ENCODE peak calls at places on chromosome 14, in six cellular contexts. One of them, this sample, is unnamed.

GRCh38 chr14:63795532-63795931 is 57.3 kb upstream of the SYNE2 start:
- DNase-seq in heart right ventricle: no peak
- DNase-seq in body of pancreas: no peak
- DNase-seq in heart left ventricle: no peak
- DNase-seq in cardiac muscle cell: no peak
- DNase-seq in astrocyte of the spinal cord: no peak
- DNase-seq in this sample: no peak

GRCh38 chr14:91817566-91818325 is 49.6 kb downstream of the TC2N start:
- DNase-seq in heart left ventricle: no peak
- DNase-seq in body of pancreas: no peak
- DNase-seq in astrocyte of the spinal cord: no peak
- DNase-seq in heart right ventricle: no peak
- DNase-seq in cardiac muscle cell: no peak
- DNase-seq in this sample: no peak

GRCh38 chr14:60313093-60313492 is 64.1 kb downstream of the PPM1A start:
- DNase-seq in cardiac muscle cell: peak; percentile 40
- DNase-seq in body of pancreas: no peak
- DNase-seq in heart left ventricle: no peak
- DNase-seq in astrocyte of the spinal cord: no peak
- DNase-seq in heart right ventricle: no peak
- DNase-seq in this sample: peak; percentile 18

GRCh38 chr14:102897299-102898027 is 25.0 kb upstream of the AMN start:
- DNase-seq in heart right ventricle: no peak
- DNase-seq in cardiac muscle cell: no peak
- DNase-seq in astrocyte of the spinal cord: no peak
- DNase-seq in body of pancreas: no peak
- DNase-seq in heart left ventricle: no peak
- DNase-seq in this sample: no peak

GRCh38 chr14:77612011-77612620 is 4.3 kb downstream of the SPTLC2 start:
- DNase-seq in astrocyte of the spinal cord: peak; percentile 45
- DNase-seq in cardiac muscle cell: peak; percentile 62
- DNase-seq in body of pancreas: no peak
- DNase-seq in heart right ventricle: no peak
- DNase-seq in heart left ventricle: no peak
- DNase-seq in this sample: peak; percentile 56

GRCh38 chr14:38108681-38109080 is 99.0 kb upstream of the SSTR1 start:
- DNase-seq in heart left ventricle: no peak
- DNase-seq in cardiac muscle cell: no peak
- DNase-seq in heart right ventricle: no peak
- DNase-seq in astrocyte of the spinal cord: no peak
- DNase-seq in body of pancreas: no peak
- DNase-seq in this sample: peak; percentile 24

GRCh38 chr14:105844047-105844630 is 317.8 kb downstream of the TMEM121 start:
- DNase-seq in astrocyte of the spinal cord: no peak
- DNase-seq in heart right ventricle: no peak
- DNase-seq in body of pancreas: no peak
- DNase-seq in cardiac muscle cell: no peak
- DNase-seq in heart left ventricle: no peak
- DNase-seq in this sample: no peak

GRCh38 chr14:83441801-83442200 is 1908.1 kb upstream of the SEL1L start:
- DNase-seq in cardiac muscle cell: no peak
- DNase-seq in astrocyte of the spinal cord: no peak
- DNase-seq in body of pancreas: no peak
- DNase-seq in heart left ventricle: no peak
- DNase-seq in heart right ventricle: no peak
- DNase-seq in this sample: no peak

GRCh38 chr14:77177623-77178185 is 3.9 kb upstream of the TMEM63C start:
- DNase-seq in astrocyte of the spinal cord: no peak
- DNase-seq in heart right ventricle: no peak
- DNase-seq in heart left ventricle: no peak
- DNase-seq in cardiac muscle cell: no peak
- DNase-seq in body of pancreas: no peak
- DNase-seq in this sample: no peak

GRCh38 chr14:58981840-58982239 is 206.6 kb upstream of the DAAM1 start:
- DNase-seq in astrocyte of the spinal cord: no peak
- DNase-seq in heart right ventricle: no peak
- DNase-seq in body of pancreas: no peak
- DNase-seq in cardiac muscle cell: no peak
- DNase-seq in heart left ventricle: no peak
- DNase-seq in this sample: no peak

GRCh38 chr14:96001866-96002510 is 37.2 kb upstream of the C14orf132 start:
- DNase-seq in cardiac muscle cell: no peak
- DNase-seq in heart left ventricle: no peak
- DNase-seq in heart right ventricle: no peak
- DNase-seq in body of pancreas: no peak
- DNase-seq in astrocyte of the spinal cord: peak; percentile 5
- DNase-seq in this sample: no peak

GRCh38 chr14:55353686-55354467 is 57.8 kb downstream of the ATG14 start:
- DNase-seq in heart right ventricle: no peak
- DNase-seq in astrocyte of the spinal cord: no peak
- DNase-seq in cardiac muscle cell: no peak
- DNase-seq in body of pancreas: no peak
- DNase-seq in heart left ventricle: no peak
- DNase-seq in this sample: no peak

GRCh38 chr14:105072892-105073719 is 7.9 kb upstream of the GPR132 start:
- DNase-seq in cardiac muscle cell: no peak
- DNase-seq in heart left ventricle: no peak
- DNase-seq in astrocyte of the spinal cord: no peak
- DNase-seq in heart right ventricle: no peak
- DNase-seq in body of pancreas: no peak
- DNase-seq in this sample: no peak

GRCh38 chr14:99809376-99809775 is 16.2 kb downstream of the EML1 start:
- DNase-seq in astrocyte of the spinal cord: no peak
- DNase-seq in body of pancreas: peak; percentile 41
- DNase-seq in cardiac muscle cell: peak; percentile 95
- DNase-seq in heart right ventricle: peak; percentile 56
- DNase-seq in heart left ventricle: peak; percentile 83
- DNase-seq in this sample: peak; percentile 89

GRCh38 chr14:88013750-88014349 is 8.9 kb downstream of the GPR65 start:
- DNase-seq in heart right ventricle: peak; percentile 69
- DNase-seq in astrocyte of the spinal cord: peak; percentile 68
- DNase-seq in body of pancreas: peak; percentile 76
- DNase-seq in cardiac muscle cell: peak; percentile 87
- DNase-seq in heart left ventricle: peak; percentile 63
- DNase-seq in this sample: peak; percentile 84

DNA sequence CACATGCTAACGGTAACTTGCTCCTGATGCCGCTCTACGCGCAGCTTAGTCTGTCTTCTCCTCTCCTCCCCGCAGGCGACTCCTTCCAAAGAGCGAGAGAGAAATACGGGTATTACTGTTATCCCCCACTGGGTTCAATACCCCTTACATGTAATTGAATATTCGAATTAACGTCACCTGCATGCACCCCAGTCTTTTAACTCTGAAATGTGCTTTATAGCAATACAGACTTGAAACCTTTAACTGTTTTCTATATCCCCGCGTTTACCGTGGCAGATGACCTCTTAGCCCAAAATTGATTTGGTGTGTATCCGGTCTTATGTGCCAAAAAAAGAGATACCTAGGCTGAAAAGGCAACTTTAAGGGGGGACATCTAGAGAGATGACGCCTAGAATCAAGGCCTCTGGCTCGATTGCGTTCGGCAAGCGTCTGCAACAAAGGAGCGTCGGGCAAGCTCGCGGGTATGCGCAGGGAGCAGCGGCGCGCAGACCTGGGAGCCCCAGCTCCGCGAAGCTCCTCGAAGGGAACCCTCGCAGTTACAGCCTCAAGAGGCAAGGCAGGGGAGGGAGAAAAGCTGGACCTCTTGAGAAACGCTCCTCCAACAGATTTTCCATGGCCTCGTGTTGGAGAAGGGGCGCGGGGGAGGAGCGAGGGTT is 6.8 kb upstream of the FOXG1 start:
- DNase-seq in body of pancreas: no peak
- DNase-seq in astrocyte of the spinal cord: no peak
- DNase-seq in cardiac muscle cell: no peak
- DNase-seq in heart right ventricle: no peak
- DNase-seq in heart left ventricle: no peak
- DNase-seq in this sample: no peak
- H3K4me3 ChIP-seq in body of pancreas: no peak overlapping the region
- H3K4me3 ChIP-seq in astrocyte of the spinal cord: no peak overlapping the region
- H3K4me3 ChIP-seq in cardiac muscle cell: peak overlapping the region; percentile 10
- H3K4me3 ChIP-seq in heart right ventricle: peak overlapping the region; percentile 5
- H3K4me3 ChIP-seq in heart left ventricle: no peak overlapping the region
- H3K4me3 ChIP-seq in this sample: no peak overlapping the region

GRCh38 chr14:93984070-93984469 is 7.7 kb upstream of the ASB2 start:
- DNase-seq in body of pancreas: no peak
- DNase-seq in cardiac muscle cell: no peak
- DNase-seq in heart left ventricle: no peak
- DNase-seq in astrocyte of the spinal cord: no peak
- DNase-seq in heart right ventricle: no peak
- DNase-seq in this sample: no peak

GRCh38 chr14:93987376-93987775 is 9.7 kb upstream of the CCDC197 start:
- DNase-seq in astrocyte of the spinal cord: no peak
- DNase-seq in heart right ventricle: no peak
- DNase-seq in heart left ventricle: peak; percentile 73
- DNase-seq in cardiac muscle cell: no peak
- DNase-seq in body of pancreas: no peak
- DNase-seq in this sample: no peak

GRCh38 chr14:93984987-93985410 is 8.6 kb upstream of the ASB2 start:
- DNase-seq in cardiac muscle cell: peak; percentile 72
- DNase-seq in heart right ventricle: peak; percentile 50
- DNase-seq in heart left ventricle: no peak
- DNase-seq in body of pancreas: peak; percentile 43
- DNase-seq in astrocyte of the spinal cord: peak; percentile 70
- DNase-seq in this sample: peak; percentile 59

GRCh38 chr14:93987815-93988476 is 9.2 kb upstream of the CCDC197 start:
- DNase-seq in astrocyte of the spinal cord: no peak
- DNase-seq in body of pancreas: no peak
- DNase-seq in heart right ventricle: no peak
- DNase-seq in cardiac muscle cell: no peak
- DNase-seq in heart left ventricle: no peak
- DNase-seq in this sample: no peak

DNA sequence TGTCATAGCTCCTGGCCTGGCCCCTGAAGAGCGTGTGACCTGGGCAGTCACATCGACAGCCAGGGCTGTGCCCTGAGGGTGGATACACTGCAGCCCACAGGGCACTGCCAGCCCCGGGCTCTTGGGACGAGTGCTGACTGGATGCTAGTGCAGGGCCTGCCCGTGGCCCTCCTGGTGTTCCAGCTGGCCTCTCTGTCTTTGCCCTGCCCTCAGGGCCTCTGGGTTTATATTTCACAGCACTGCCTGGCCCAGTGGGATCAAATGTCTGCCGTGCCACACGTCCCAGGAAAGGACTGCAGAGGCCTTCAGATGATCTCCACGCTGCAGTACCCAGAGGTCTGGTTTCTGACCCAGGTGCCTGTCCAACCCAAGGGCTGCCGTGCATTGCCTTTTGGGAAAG is 10.1 kb upstream of the CCDC197 start:
- DNase-seq in astrocyte of the spinal cord: no peak
- DNase-seq in heart right ventricle: peak; percentile 37
- DNase-seq in cardiac muscle cell: no peak
- DNase-seq in body of pancreas: no peak
- DNase-seq in heart left ventricle: peak; percentile 58
- DNase-seq in this sample: no peak
- H3K4me3 ChIP-seq in astrocyte of the spinal cord: no peak overlapping the region
- H3K4me3 ChIP-seq in heart right ventricle: no peak overlapping the region
- H3K4me3 ChIP-seq in cardiac muscle cell: no peak overlapping the region
- H3K4me3 ChIP-seq in body of pancreas: no peak overlapping the region
- H3K4me3 ChIP-seq in heart left ventricle: no peak overlapping the region
- H3K4me3 ChIP-seq in this sample: no peak overlapping the region

GRCh38 chr14:69571449-69571878 is 3.2 kb downstream of the CCDC177 start:
- DNase-seq in heart left ventricle: no peak
- DNase-seq in heart right ventricle: no peak
- DNase-seq in body of pancreas: no peak
- DNase-seq in cardiac muscle cell: peak; percentile 27
- DNase-seq in astrocyte of the spinal cord: no peak
- DNase-seq in this sample: no peak

GRCh38 chr14:69573841-69574265 is 818 bp downstream of the CCDC177 start:
- DNase-seq in heart left ventricle: no peak
- DNase-seq in cardiac muscle cell: peak; percentile 25
- DNase-seq in body of pancreas: no peak
- DNase-seq in heart right ventricle: no peak
- DNase-seq in astrocyte of the spinal cord: no peak
- DNase-seq in this sample: no peak

GRCh38 chr14:69573205-69573840 is 1.3 kb downstream of the CCDC177 start:
- DNase-seq in body of pancreas: no peak
- DNase-seq in heart right ventricle: no peak
- DNase-seq in astrocyte of the spinal cord: no peak
- DNase-seq in cardiac muscle cell: no peak
- DNase-seq in heart left ventricle: no peak
- DNase-seq in this sample: no peak

GRCh38 chr14:69571879-69572633 is 2.6 kb downstream of the CCDC177 start:
- DNase-seq in heart left ventricle: no peak
- DNase-seq in body of pancreas: peak; percentile 30
- DNase-seq in cardiac muscle cell: peak; percentile 55
- DNase-seq in astrocyte of the spinal cord: no peak
- DNase-seq in heart right ventricle: no peak
- DNase-seq in this sample: peak; percentile 31

DNA sequence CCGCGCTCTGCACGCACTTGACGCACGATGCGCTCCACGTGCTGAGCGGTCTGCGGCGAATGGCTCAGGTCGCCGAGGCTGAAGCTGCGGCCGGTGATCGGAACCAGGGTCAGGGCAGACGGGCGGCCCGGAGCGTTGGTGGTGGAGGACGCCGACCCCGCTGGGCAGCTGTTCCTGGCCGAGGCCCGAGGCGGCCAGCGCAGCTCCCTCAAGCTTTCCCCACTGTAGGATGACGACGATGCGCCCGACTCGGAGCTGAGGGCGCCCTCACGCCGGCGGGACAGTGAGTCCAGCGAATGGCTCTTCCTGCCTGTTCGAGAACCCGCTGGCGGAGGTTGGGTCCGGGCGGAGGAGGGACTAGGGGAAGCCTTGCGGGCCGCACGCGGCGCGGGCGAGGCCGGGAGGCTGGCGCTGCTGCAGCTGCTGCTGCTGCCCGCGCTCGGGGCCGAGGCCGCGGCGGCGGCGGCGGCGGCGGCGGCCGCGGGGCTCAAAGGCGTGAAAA is 2.0 kb downstream of the CCDC177 start:
- DNase-seq in body of pancreas: no peak
- DNase-seq in cardiac muscle cell: peak; percentile 14
- DNase-seq in heart right ventricle: no peak
- DNase-seq in heart left ventricle: no peak
- DNase-seq in astrocyte of the spinal cord: no peak
- DNase-seq in this sample: no peak
- H3K4me3 ChIP-seq in body of pancreas: no peak overlapping the region
- H3K4me3 ChIP-seq in cardiac muscle cell: peak overlapping the region; percentile 24
- H3K4me3 ChIP-seq in heart right ventricle: peak overlapping the region; percentile 42
- H3K4me3 ChIP-seq in heart left ventricle: peak overlapping the region; percentile 46
- H3K4me3 ChIP-seq in astrocyte of the spinal cord: no peak overlapping the region
- H3K4me3 ChIP-seq in this sample: no peak overlapping the region

DNA sequence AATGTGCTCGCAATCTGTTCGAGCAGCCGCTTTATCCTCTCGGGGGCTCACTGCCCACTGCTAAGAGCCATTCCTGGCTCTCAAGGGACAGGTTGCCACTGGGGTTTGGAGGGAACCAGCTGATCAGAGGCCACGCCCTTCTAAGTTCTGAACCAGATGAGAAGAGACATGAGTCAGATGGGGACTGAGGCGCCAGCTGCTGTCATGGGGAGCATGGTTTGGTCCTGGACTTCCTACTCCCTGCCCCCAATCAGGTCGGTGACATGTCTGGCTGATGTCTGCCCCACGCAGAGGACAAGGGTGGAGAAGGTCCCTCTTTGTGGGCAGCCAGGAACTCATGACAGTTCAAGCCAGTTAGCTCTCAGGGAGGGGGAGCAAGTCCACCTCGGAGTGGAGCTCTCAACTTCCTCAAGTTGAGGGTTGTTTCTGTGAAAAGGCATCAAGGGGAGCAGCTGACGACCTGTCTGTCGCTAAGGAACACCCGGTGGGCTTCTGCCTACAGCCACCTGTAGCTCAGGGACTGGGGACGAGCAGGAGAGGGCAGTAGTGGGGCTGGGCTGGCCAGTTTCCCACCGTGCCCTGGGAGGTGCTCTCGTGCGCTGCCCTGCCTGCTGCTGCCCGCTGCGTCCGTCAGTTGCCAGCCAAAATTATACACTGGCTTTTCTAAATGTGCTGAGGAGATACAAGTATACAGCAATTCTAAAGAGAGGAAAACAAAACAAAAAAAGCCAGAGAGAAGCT is 20.4 kb downstream of the PSMC1 start:
- DNase-seq in heart right ventricle: no peak
- DNase-seq in cardiac muscle cell: peak; percentile 16
- DNase-seq in astrocyte of the spinal cord: peak; percentile 26
- DNase-seq in heart left ventricle: no peak
- DNase-seq in body of pancreas: no peak
- DNase-seq in this sample: no peak
- H3K4me3 ChIP-seq in heart right ventricle: no peak overlapping the region
- H3K4me3 ChIP-seq in cardiac muscle cell: no peak overlapping the region
- H3K4me3 ChIP-seq in astrocyte of the spinal cord: no peak overlapping the region
- H3K4me3 ChIP-seq in heart left ventricle: no peak overlapping the region
- H3K4me3 ChIP-seq in body of pancreas: no peak overlapping the region
- H3K4me3 ChIP-seq in this sample: no peak overlapping the region